ENCODE peak calls at places on chromosome 21, in four cellular contexts. X, F, V and D are unnamed samples.

GRCh38 chr21:20388400-20388799 is 609.8 kb upstream of the NCAM2 start:
- DNase-seq in V (no peak), F (no peak), X (no peak), D (no peak)

GRCh38 chr21:36429672-36430546 is 44.7 kb downstream of the CHAF1B start:
- DNase-seq in V (peak), F (peak), X (peak), D (peak)

GRCh38 chr21:31554511-31555022 is 104.9 kb upstream of the SOD1 start:
- DNase-seq in X (peak), F (peak), V (no peak), D (no peak)

GRCh38 chr21:42980959-42981523 is 6.7 kb downstream of the PKNOX1 start:
- DNase-seq in X (no peak), F (no peak), V (no peak), D (no peak)

GRCh38 chr21:42626171-42626570 is 27.2 kb upstream of the PDE9A start:
- DNase-seq in V (no peak), X (no peak), F (no peak), D (no peak)

GRCh38 chr21:32626633-32627196 is 14.5 kb upstream of the CFAP298 start:
- DNase-seq in X (no peak), V (no peak), F (peak), D (no peak)

GRCh38 chr21:16193758-16194606 is 464.2 kb downstream of the USP25 start:
- DNase-seq in F (peak), V (peak), X (peak), D (peak)

GRCh38 chr21:32392299-32392879 is 423 bp downstream of the URB1 start:
- DNase-seq in X (no peak), F (peak), V (no peak), D (no peak)

GRCh38 chr21:41168391-41169257 is 664 bp downstream of the BACE2 start:
- DNase-seq in V (peak), F (peak), X (peak), D (peak)